ENCODE peak calls at places on chromosomes 2 and 18, in eight cellular contexts. O is stomach, T is NB4, C is uterus, P is A549, Z is K562, S is IMR-90, X is HCT116. B is an unnamed sample.

GRCh38 chr2:156443089-156443488 is 6.9 kb downstream of the GPD2 start:
- DNase-seq in X (no peak), S (no peak), C (no peak), P (no peak), Z (no peak), O (no peak), T (no peak), B (no peak)

GRCh38 chr2:190467575-190468083 is 59.5 kb downstream of the MFSD6 start:
- DNase-seq in O (no peak), P (no peak), T (no peak), Z (no peak), S (peak), X (no peak), C (peak), B (no peak)

GRCh38 chr2:196991061-196991460 is 64.6 kb upstream of the PGAP1 start:
- DNase-seq in Z (no peak), T (no peak), C (no peak), S (no peak), X (no peak), O (no peak), P (no peak), B (no peak)

GRCh38 chr2:74002515-74003391 is 18.0 kb downstream of the TET3 start:
- DNase-seq in O (peak), X (no peak), S (peak), Z (peak), C (peak), P (no peak), T (peak), B (peak)

GRCh38 chr2:208466133-208466919 is 59.7 kb downstream of the PTH2R start:
- DNase-seq in S (peak), T (peak), X (peak), O (no peak), P (peak), C (no peak), Z (peak), B (peak)

GRCh38 chr2:40416486-40416885 is 35.4 kb downstream of the SLC8A1 start:
- DNase-seq in X (no peak), P (no peak), T (no peak), C (no peak), O (no peak), Z (no peak), S (peak), B (no peak)

GRCh38 chr2:104853926-104854506 is at the start of gene POU3F3:
- DNase-seq in C (peak), S (no peak), P (peak), Z (no peak), O (no peak), X (no peak), T (peak), B (no peak)

GRCh38 chr2:131417886-131418285 is 53.9 kb upstream of the RAB6D start:
- DNase-seq in C (no peak), O (no peak), Z (no peak), P (no peak), T (no peak), X (no peak), S (peak), B (no peak)

GRCh38 chr2:187050409-187050998 is 201.5 kb upstream of the ZSWIM2 start:
- DNase-seq in C (no peak), S (peak), X (no peak), O (no peak), P (no peak), Z (no peak), T (no peak), B (no peak)

GRCh38 chr2:230227216-230227615 is 1.7 kb downstream of the SP140 start:
- DNase-seq in C (no peak), P (no peak), S (no peak), T (no peak), X (no peak), Z (no peak), O (no peak), B (no peak)
- TF ChIP-seq POLR2A in C (no peak), P (no peak), S (no peak), T (no peak), X (no peak), Z (no peak), O (no peak), B (no peak)

DNA sequence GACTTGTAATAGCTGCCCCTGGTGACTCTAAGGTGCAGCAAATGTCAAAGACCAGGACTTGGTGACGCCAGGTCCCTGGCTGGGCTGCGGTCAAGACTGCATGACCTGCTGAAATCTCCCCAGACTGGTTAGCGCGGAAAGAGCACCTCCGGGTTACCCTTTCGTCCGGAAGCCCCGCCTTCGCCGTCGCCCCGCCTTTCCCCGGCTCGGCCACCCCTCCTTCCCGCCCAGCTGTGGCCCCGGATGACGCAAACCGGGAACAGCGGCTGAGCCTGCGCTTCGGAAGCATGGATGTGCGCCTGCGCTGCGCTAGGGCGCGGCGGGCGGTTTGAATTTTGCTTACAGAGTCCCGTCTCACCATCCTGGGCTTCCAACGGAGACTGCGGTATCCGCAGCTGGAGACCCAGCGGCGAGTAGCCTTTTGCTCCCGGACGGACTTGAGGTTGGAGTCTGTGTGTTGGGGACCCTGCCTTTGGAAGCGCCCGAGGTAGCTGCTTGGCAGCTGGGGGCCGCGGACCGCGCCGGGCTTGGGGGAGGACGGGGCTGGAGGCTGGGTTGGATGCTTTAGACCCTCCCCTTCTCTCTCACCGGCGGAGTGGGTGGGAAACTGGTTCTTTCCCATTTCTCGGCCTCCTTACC is at the start of gene SKA1:
- DNase-seq in P (peak), O (peak), X (peak), T (peak), Z (peak), C (peak), S (peak), B (peak)
- TF ChIP-seq POLR2A in P (peak), O (no peak), X (peak), T (peak), Z (peak), C (peak), S (no peak), B (peak)

GRCh38 chr2:54549912-54550518 is 93.9 kb downstream of the SPTBN1 start:
- DNase-seq in C (no peak), O (no peak), Z (no peak), P (no peak), X (no peak), S (no peak), T (no peak), B (no peak)
- TF ChIP-seq POLR2A in C (no peak), O (no peak), Z (no peak), P (no peak), X (no peak), S (no peak), T (no peak), B (no peak)

DNA sequence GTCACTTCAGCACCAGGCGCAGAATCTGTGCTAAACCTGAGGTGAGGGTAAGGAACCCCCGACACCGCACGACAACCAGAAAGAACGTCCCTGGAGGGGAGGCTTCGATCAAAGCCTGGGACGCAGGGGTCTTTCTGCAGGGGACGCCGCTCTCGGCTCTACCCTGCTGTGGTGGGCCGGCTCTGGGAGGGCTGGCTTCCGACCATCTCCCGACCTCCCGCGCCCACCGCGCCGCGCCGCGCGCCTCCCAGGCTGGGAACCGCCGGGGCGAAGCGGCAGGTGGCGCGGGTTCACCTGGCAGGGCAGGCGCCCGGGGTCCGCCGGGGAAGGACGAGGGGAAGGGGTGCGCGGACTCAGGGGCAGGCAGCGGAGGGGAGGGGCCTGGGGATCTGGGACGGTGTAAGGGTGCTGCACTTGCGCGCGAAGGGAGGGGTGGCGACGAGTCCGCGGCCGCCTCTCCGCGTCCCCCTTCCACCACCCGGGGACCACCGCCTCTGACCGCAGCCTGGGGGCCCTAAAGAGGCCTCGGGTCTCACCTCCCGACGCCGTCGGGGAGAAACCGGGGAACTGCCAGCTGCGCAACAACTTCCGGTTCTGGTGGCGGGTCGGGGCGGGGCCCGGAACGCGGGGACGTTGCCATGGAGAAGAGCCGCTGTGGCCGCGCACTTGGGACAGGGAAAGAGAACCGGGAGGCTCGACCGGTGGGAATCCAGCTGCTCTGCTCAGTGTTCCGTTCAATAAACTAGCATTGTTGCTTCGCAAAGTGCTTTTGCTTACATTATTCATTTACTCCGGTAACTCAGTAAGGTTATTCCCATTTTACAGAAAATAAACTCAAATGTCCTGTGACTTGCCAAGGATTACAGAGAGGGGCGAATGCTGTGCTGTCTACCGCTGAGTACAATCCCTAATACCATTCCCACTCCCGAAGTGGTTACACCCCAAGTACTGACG is at the start of gene ZNF396:
- DNase-seq in O (peak), C (peak), P (peak), X (peak), Z (peak), S (peak), T (peak), B (no peak)
- TF ChIP-seq POLR2A in O (no peak), C (no peak), P (peak), X (no peak), Z (peak), S (no peak), T (no peak), B (no peak)

GRCh38 chr2:218218409-218219185 is 1.6 kb downstream of the ARPC2 start:
- DNase-seq in C (no peak), P (no peak), Z (no peak), O (no peak), T (peak), X (no peak), S (no peak), B (no peak)
- TF ChIP-seq POLR2A in C (no peak), P (no peak), Z (no peak), O (no peak), T (no peak), X (no peak), S (no peak), B (no peak)

GRCh38 chr2:201936817-201937216 is 96.8 kb upstream of the FZD7 start:
- DNase-seq in T (no peak), O (no peak), Z (no peak), P (no peak), S (no peak), C (no peak), X (no peak), B (no peak)
- TF ChIP-seq POLR2A in T (no peak), O (no peak), Z (no peak), P (no peak), S (no peak), C (no peak), X (no peak), B (no peak)

GRCh38 chr2:241507430-241508239 is 749 bp downstream of the STK25 start:
- DNase-seq in T (peak), Z (peak), C (peak), S (peak), P (peak), X (no peak), O (peak), B (peak)
- TF ChIP-seq POLR2A in T (no peak), Z (no peak), C (no peak), S (no peak), P (peak), X (no peak), O (no peak), B (no peak)

DNA sequence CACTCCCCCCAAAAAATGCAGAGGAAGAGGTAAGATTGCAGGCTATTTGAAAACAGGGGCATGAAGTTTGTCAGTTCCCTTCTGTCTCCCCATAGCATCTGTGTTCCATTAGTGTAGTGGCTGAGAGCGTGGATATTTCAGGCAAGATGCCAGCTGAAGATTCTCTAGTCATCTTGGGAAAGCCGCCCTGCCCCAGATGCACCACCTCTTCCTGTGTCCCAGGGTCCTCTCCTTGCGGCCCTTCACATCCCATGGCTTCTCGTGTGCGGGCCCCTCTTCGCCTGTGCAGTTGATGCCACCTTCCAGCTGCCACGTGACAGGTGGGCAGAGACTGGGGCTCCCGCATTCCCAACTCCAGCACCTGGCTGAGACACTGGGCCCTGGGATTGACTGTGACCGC is 16.1 kb downstream of the TMEM127 start:
- DNase-seq in X (no peak), C (peak), Z (no peak), O (no peak), T (no peak), S (peak), P (no peak), B (no peak)
- TF ChIP-seq POLR2A in X (no peak), C (no peak), Z (no peak), O (no peak), T (no peak), S (no peak), P (no peak), B (no peak)

DNA sequence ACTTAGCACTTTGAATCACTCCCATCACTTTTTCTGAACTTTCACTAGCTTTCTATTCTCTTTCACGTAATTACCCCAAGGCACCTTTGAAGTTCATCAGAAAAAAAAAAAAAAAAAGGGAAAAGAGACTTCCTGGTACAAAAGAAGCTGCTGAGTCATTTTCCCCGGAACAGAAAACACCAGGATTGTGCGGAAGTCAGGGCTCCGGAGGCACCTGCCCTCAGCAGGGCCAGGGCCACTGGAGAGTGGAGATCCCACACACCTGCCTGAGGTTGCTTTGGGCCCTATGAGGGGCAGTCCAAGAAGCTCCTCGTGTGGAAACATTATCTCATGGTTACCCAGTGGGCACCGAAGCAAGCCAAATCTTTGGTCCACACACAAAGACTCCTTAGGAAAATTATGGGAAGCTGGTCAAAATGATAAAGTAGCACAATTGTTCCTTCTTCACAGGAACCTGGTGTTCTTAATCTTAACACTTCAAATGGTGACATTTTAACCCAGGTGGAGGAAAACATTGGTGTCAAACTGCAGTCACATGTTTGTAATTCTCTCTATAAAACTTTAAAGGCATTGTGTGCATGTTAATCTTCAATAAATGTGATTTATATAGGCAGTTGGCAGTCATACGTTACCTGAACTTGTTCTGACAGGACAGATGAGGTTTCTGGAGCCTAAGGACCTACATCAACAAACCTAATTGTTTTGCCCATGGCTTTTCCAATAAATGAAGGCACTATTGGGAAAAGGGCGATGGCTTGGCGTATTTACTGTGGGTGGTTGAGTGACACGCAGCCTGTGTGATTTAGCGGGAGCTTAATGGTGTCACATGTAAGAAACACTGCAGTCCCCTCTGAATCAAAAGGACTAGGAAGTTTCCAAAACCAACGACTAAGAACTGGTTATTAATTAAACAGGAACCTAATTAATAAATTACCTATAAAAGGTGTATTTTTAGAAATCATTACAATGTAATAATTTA is 23.4 kb upstream of the FAM110C start:
- DNase-seq in O (peak), C (no peak), Z (peak), X (no peak), T (no peak), P (no peak), S (no peak), B (no peak)
- TF ChIP-seq POLR2A in O (no peak), C (no peak), Z (no peak), X (no peak), T (no peak), P (no peak), S (no peak), B (no peak)

B was measured in H54.